ENCODE peak calls at places on chromosomes 2 and 18, in nine cellular contexts. O is psoas muscle, C is GM10248, Y is endothelial cell, M is RWPE1, S is glutamatergic neuron, P is endodermal cell, A is suprapubic skin, X is choroid plexus epithelial cell. D is an unnamed sample.

GRCh38 chr2:37563375-37564011 is 107.9 kb downstream of the CDC42EP3 start:
- DNase-seq in C (no peak), A (no peak), P (no peak), O (no peak), Y (no peak), S (no peak), M (no peak), X (no peak), D (no peak)

GRCh38 chr2:241541564-241542277 is 16.8 kb upstream of the BOK start:
- DNase-seq in X (no peak), A (no peak), C (peak), O (no peak), S (no peak), P (peak), Y (no peak), M (no peak), D (no peak)

GRCh38 chr18:55272510-55273243 is 313.4 kb upstream of the CCDC68 start:
- DNase-seq in S (no peak), X (no peak), P (no peak), O (no peak), Y (no peak), C (no peak), A (no peak), M (no peak), D (no peak)

GRCh38 chr2:100293341-100294161 is 28.8 kb downstream of the LONRF2 start:
- DNase-seq in Y (no peak), A (no peak), C (no peak), X (no peak), M (no peak), O (no peak), S (no peak), P (no peak), D (no peak)

GRCh38 chr2:189506514-189506976 is 65.3 kb downstream of the WDR75 start:
- DNase-seq in O (no peak), C (no peak), X (peak), M (no peak), P (peak), Y (no peak), A (no peak), S (no peak), D (no peak)

GRCh38 chr2:170685591-170685990 is 29.5 kb upstream of the SP5 start:
- DNase-seq in M (no peak), A (no peak), X (no peak), O (no peak), P (peak), S (peak), Y (no peak), C (no peak), D (no peak)

GRCh38 chr2:143068094-143068890 is 60.9 kb upstream of the ARHGAP15 start:
- DNase-seq in M (no peak), C (no peak), O (no peak), X (no peak), Y (no peak), P (no peak), A (no peak), S (no peak), D (no peak)

GRCh38 chr2:45786831-45787357 is 135.4 kb downstream of the PRKCE start:
- DNase-seq in A (no peak), C (no peak), Y (no peak), X (no peak), P (peak), M (no peak), O (no peak), S (no peak), D (no peak)

GRCh38 chr2:60104514-60105501 is 448.6 kb downstream of the BCL11A start:
- DNase-seq in Y (no peak), A (no peak), S (no peak), X (no peak), C (no peak), M (no peak), O (no peak), P (no peak), D (no peak)

GRCh38 chr2:241788572-241788971 is 11.9 kb downstream of the GAL3ST2 start:
- DNase-seq in O (no peak), X (no peak), S (no peak), M (no peak), A (no peak), Y (no peak), C (peak), P (no peak), D (no peak)

GRCh38 chr2:143123911-143124310 is 5.3 kb upstream of the ARHGAP15 start:
- DNase-seq in Y (no peak), X (no peak), M (no peak), O (no peak), P (no peak), S (no peak), A (no peak), C (no peak), D (no peak)

GRCh38 chr18:3689091-3689490 is 239.1 kb downstream of the TGIF1 start:
- DNase-seq in O (no peak), C (no peak), P (peak), A (no peak), M (no peak), Y (no peak), S (no peak), X (peak), D (no peak)

GRCh38 chr2:13522096-13522495 is 805.4 kb downstream of the TRIB2 start:
- DNase-seq in S (no peak), A (no peak), O (no peak), C (no peak), P (no peak), M (no peak), Y (no peak), X (no peak), D (no peak)

GRCh38 chr18:36732264-36732663 is 96.5 kb downstream of the TPGS2 start:
- DNase-seq in Y (no peak), S (no peak), P (no peak), M (no peak), O (no peak), X (no peak), A (no peak), C (no peak), D (no peak)

GRCh38 chr2:127105656-127106456 is 1.1 kb downstream of the BIN1 start:
- DNase-seq in C (no peak), X (peak), Y (no peak), A (peak), O (peak), S (peak), M (peak), P (peak), D (no peak)

GRCh38 chr2:74525717-74526648 is at the start of gene DQX1:
- DNase-seq in O (no peak), X (peak), P (peak), S (no peak), A (no peak), C (peak), M (peak), Y (no peak), D (no peak)

GRCh38 chr18:53261241-53261640 is 921.2 kb downstream of the DCC start:
- DNase-seq in Y (no peak), A (no peak), S (no peak), C (no peak), P (no peak), O (no peak), X (no peak), M (no peak), D (no peak)

GRCh38 chr2:75465317-75465998 is 95.3 kb downstream of the EVA1A start:
- DNase-seq in X (peak), Y (peak), S (no peak), A (no peak), M (peak), O (no peak), P (no peak), C (no peak), D (no peak)

GRCh38 chr2:39679805-39680204 is 14.1 kb downstream of the TMEM178A start:
- DNase-seq in C (no peak), A (no peak), P (no peak), Y (no peak), S (no peak), M (no peak), X (peak), O (no peak), D (no peak)

GRCh38 chr2:226909131-226909530 is 73.3 kb downstream of the RHBDD1 start:
- DNase-seq in C (no peak), X (peak), M (no peak), Y (no peak), O (no peak), S (no peak), P (no peak), A (no peak), D (no peak)

GRCh38 chr2:3709225-3709624 is 5.8 kb downstream of the DCDC2C start:
- DNase-seq in C (no peak), Y (no peak), M (no peak), O (no peak), A (no peak), P (no peak), S (no peak), X (no peak), D (no peak)

GRCh38 chr2:199581935-199582336 is 124.2 kb upstream of the SATB2 start:
- DNase-seq in P (no peak), S (no peak), X (peak), O (no peak), Y (no peak), M (no peak), A (no peak), C (no peak), D (no peak)

GRCh38 chr18:66226782-66227181 is 377.1 kb downstream of the CDH19 start:
- DNase-seq in P (no peak), S (no peak), C (no peak), M (no peak), Y (no peak), A (no peak), O (no peak), X (no peak), D (no peak)

GRCh38 chr2:105248316-105249070 is 7.0 kb downstream of the GPR45 start:
- DNase-seq in S (no peak), M (no peak), X (no peak), C (no peak), O (no peak), Y (no peak), A (no peak), P (no peak), D (no peak)

GRCh38 chr2:27804146-27804545 is 32.6 kb downstream of the MRPL33 start:
- DNase-seq in P (no peak), M (no peak), O (no peak), C (no peak), A (no peak), Y (no peak), X (peak), S (no peak), D (no peak)

GRCh38 chr2:5867045-5867444 is 174.9 kb downstream of the SOX11 start:
- DNase-seq in S (no peak), X (no peak), O (no peak), Y (no peak), M (no peak), A (no peak), P (no peak), C (no peak), D (no peak)

GRCh38 chr2:231184319-231184718 is 14.1 kb upstream of the ARMC9 start:
- DNase-seq in O (no peak), A (no peak), X (no peak), S (no peak), C (no peak), P (no peak), M (no peak), Y (no peak), D (no peak)

GRCh38 chr18:3066391-3067079 is 53.6 kb upstream of the LPIN2 start:
- DNase-seq in M (no peak), O (no peak), S (no peak), Y (no peak), P (no peak), X (no peak), A (no peak), C (no peak), D (peak)

GRCh38 chr2:67476808-67477790 is 80.0 kb downstream of the ETAA1 start:
- DNase-seq in Y (no peak), M (peak), P (no peak), A (no peak), S (no peak), O (no peak), X (peak), C (no peak), D (no peak)

GRCh38 chr2:120563616-120564015 is 172.1 kb upstream of the GLI2 start:
- DNase-seq in Y (no peak), A (no peak), O (no peak), X (no peak), M (no peak), P (no peak), C (no peak), S (no peak), D (no peak)

GRCh38 chr2:165391791-165392190 is 77.7 kb upstream of the CSRNP3 start:
- DNase-seq in M (no peak), O (no peak), C (no peak), S (no peak), A (no peak), P (no peak), Y (no peak), X (no peak), D (no peak)

GRCh38 chr18:29328932-29329331 is 1152.0 kb upstream of the CDH2 start:
- DNase-seq in O (no peak), P (no peak), X (no peak), C (no peak), S (no peak), Y (no peak), A (no peak), M (no peak), D (no peak)

GRCh38 chr18:12376034-12376717 is 851 bp downstream of the AFG3L2 start:
- DNase-seq in A (no peak), O (peak), M (peak), S (peak), P (peak), C (peak), X (peak), Y (peak), D (no peak)

GRCh38 chr2:177313162-177313781 is 48.7 kb upstream of the NFE2L2 start:
- DNase-seq in S (no peak), P (no peak), O (no peak), Y (no peak), X (no peak), A (no peak), M (no peak), C (no peak), D (no peak)

GRCh38 chr2:25043241-25043867 is 1.5 kb downstream of the EFR3B start:
- DNase-seq in A (no peak), P (peak), O (no peak), X (peak), Y (no peak), M (no peak), S (no peak), C (no peak), D (no peak)

GRCh38 chr2:152504618-152505017 is 169.6 kb downstream of the FMNL2 start:
- DNase-seq in P (no peak), C (no peak), Y (no peak), X (peak), O (no peak), M (peak), S (no peak), A (no peak), D (no peak)

GRCh38 chr2:124112966-124113365 is 87.9 kb downstream of the CNTNAP5 start:
- DNase-seq in S (no peak), X (peak), C (no peak), O (no peak), M (peak), Y (no peak), A (no peak), P (no peak), D (no peak)

GRCh38 chr2:8107979-8108378 is 573.9 kb upstream of the ID2 start:
- DNase-seq in Y (no peak), A (no peak), X (no peak), S (no peak), O (no peak), M (no peak), C (no peak), P (no peak), D (no peak)

GRCh38 chr2:216773072-216773471 is 77.7 kb upstream of the IGFBP5 start:
- DNase-seq in Y (no peak), C (no peak), X (no peak), M (no peak), S (no peak), P (no peak), O (peak), A (no peak), D (no peak)

GRCh38 chr2:43196773-43197567 is 29.4 kb downstream of the ZFP36L2 start:
- DNase-seq in P (no peak), Y (no peak), C (no peak), S (no peak), X (no peak), O (no peak), M (no peak), A (no peak), D (no peak)

DNA sequence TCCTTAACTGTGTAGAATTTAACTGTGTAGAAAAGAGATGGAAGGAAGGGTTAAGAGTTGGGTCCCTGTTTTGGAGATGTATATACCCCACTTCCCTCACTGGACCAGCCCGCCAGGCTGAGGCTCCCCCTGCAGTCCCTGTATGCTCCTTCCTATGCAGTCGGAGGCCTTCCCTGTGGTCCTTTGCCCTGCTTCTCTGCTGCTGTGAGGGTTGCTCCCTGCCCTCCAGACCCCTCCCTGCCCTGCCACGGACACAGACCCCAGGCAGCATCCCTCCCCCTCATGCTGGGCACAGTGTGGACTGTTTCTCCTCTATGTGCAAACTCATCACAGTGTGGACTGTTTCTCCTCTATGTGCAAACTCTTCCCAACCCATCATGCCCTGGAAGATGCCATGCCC is 88.7 kb downstream of the TGOLN2 start:
- DNase-seq in X (no peak), C (no peak), Y (no peak), A (no peak), S (no peak), P (no peak), M (no peak), O (no peak), D (no peak)
- TF ChIP-seq CTCF in X (no peak), C (no peak), Y (no peak), A (no peak), S (no peak), P (peak), M (no peak), O (no peak), D (no peak)

DNA sequence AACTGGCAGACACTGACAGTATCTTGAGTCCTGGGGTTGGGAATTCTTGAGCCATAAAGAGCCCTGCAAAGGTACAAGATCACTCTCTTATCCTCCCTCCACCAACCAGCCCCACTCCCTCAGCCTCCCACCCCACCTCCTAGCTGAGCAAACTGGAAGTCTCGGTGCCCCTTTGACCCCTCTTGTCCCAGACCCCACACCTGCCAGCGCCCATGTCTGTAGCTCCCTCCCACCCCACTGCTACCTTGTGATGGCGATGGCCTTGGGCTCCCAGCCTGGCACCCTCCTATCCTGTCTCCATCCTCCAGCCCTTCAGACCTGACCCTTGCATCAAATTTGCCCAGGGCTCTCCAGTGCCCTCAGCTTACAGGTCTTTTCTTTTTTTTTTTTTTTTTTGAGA is 8.6 kb downstream of the ATP6V1B1 start:
- DNase-seq in M (no peak), A (peak), Y (no peak), O (no peak), C (no peak), P (peak), S (no peak), X (no peak), D (no peak)
- TF ChIP-seq CTCF in M (no peak), A (no peak), Y (no peak), O (no peak), C (no peak), P (no peak), S (no peak), X (no peak), D (no peak)

GRCh38 chr2:20015482-20016083 is 3.1 kb upstream of the MATN3 start:
- DNase-seq in C (peak), O (no peak), P (no peak), X (peak), A (no peak), Y (peak), M (peak), S (no peak), D (no peak)

GRCh38 chr2:20013061-20013721 is 723 bp upstream of the MATN3 start:
- DNase-seq in X (peak), Y (peak), O (no peak), S (no peak), A (no peak), C (no peak), P (peak), M (no peak), D (no peak)

GRCh38 chr2:20019747-20020146 is 7.3 kb upstream of the MATN3 start:
- DNase-seq in A (no peak), C (no peak), S (no peak), O (no peak), M (no peak), X (no peak), P (no peak), Y (no peak), D (no peak)

GRCh38 chr2:20018576-20019152 is 6.2 kb upstream of the MATN3 start:
- DNase-seq in C (no peak), A (no peak), P (no peak), O (no peak), M (no peak), S (no peak), X (no peak), Y (no peak), D (no peak)

DNA sequence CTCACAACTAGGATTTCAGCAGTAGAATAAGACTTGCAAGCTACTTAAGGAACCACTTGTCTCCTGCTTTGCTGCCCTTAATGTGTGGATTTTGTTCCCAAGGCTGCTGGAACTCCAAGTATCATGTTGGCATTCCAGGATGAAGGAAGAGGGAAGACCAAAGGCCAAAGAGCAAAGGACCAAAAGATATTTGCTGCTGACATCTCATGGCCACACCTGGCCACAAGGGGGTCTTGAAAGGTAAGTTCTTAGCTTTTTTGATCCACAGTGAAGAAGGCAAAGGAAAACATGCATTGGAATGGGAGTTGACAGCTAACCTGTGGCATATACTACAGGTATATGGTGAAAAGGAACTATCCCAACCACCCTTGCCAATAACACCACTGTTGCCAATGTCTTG is 3.9 kb upstream of the MATN3 start:
- DNase-seq in C (no peak), Y (no peak), A (no peak), O (no peak), S (no peak), X (no peak), P (peak), M (no peak), D (no peak)
- TF ChIP-seq CTCF in C (no peak), Y (no peak), A (no peak), O (no peak), S (no peak), X (no peak), P (peak), M (no peak), D (no peak)

GRCh38 chr2:174344716-174345472 is 10.1 kb downstream of the SP9 start:
- DNase-seq in P (peak), M (no peak), C (no peak), Y (no peak), O (no peak), A (no peak), S (no peak), X (peak), D (no peak)
- TF ChIP-seq CTCF in P (peak), M (peak), C (peak), Y (peak), O (peak), A (peak), S (peak), X (peak), D (peak)

GRCh38 chr2:113050921-113051895 is 1.5 kb downstream of the IL36B start:
- DNase-seq in A (no peak), P (no peak), X (no peak), Y (no peak), C (no peak), S (no peak), O (no peak), M (no peak), D (peak)
- TF ChIP-seq CTCF in A (no peak), P (peak), X (no peak), Y (no peak), C (no peak), S (no peak), O (no peak), M (no peak), D (no peak)

DNA sequence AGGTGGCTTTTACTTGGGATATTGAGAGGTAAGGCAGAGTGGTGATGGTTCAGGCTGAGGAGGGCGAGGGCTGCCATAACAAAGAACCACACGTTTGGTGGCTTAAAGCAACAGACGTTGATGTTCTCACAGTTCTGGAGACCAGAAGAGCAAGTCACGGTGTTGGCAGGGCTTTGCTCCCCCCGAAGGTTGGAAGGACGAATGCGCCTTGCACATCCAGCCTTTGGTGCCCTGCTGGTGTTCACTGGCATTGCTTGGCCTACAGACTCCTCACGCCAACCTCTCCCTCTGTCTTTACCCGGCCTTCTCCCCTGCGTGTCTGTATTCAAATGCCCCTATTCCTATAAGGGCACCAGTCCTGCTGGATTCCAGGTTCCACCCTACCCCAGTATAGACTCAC is 125.4 kb downstream of the TPO start:
- DNase-seq in M (peak), A (peak), X (peak), C (no peak), Y (peak), S (peak), P (peak), O (no peak), D (no peak)
- TF ChIP-seq CTCF in M (no peak), A (no peak), X (peak), C (no peak), Y (peak), S (peak), P (peak), O (no peak), D (peak)

D was measured in type B pancreatic cell.